ENCODE peak calls at places on chromosomes 1 and 21, in six cellular contexts. One of them, this sample, is unnamed.

GRCh38 chr1:21899972-21900371 is 37.1 kb downstream of the HSPG2 start:
- DNase-seq in foreskin fibroblast: no peak
- DNase-seq in cardiac fibroblast: peak; percentile 61
- DNase-seq in fibroblast of the aortic adventitia: peak; percentile 61
- DNase-seq in upper lobe of right lung: no peak
- DNase-seq in PC-3: no peak
- DNase-seq in this sample: no peak

GRCh38 chr1:149936076-149936991 is at the start of gene MTMR11:
- DNase-seq in foreskin fibroblast: peak; percentile 24
- DNase-seq in upper lobe of right lung: no peak
- DNase-seq in cardiac fibroblast: peak; percentile 48
- DNase-seq in fibroblast of the aortic adventitia: peak; percentile 45
- DNase-seq in PC-3: peak; percentile 69
- DNase-seq in this sample: peak; percentile 51

GRCh38 chr1:220690140-220691038 is at the start of gene C1orf115:
- DNase-seq in PC-3: peak; percentile 95
- DNase-seq in fibroblast of the aortic adventitia: peak; percentile 16
- DNase-seq in upper lobe of right lung: peak; percentile 89
- DNase-seq in foreskin fibroblast: peak; percentile 48
- DNase-seq in cardiac fibroblast: peak; percentile 61
- DNase-seq in this sample: peak; percentile 76

GRCh38 chr1:28115267-28115666 is 26.9 kb upstream of the EYA3 start:
- DNase-seq in cardiac fibroblast: peak; percentile 23
- DNase-seq in PC-3: no peak
- DNase-seq in fibroblast of the aortic adventitia: no peak
- DNase-seq in upper lobe of right lung: no peak
- DNase-seq in foreskin fibroblast: no peak
- DNase-seq in this sample: no peak

GRCh38 chr1:7912743-7913557 is 27.7 kb downstream of the TNFRSF9 start:
- DNase-seq in foreskin fibroblast: no peak
- DNase-seq in fibroblast of the aortic adventitia: no peak
- DNase-seq in cardiac fibroblast: no peak
- DNase-seq in PC-3: no peak
- DNase-seq in upper lobe of right lung: no peak
- DNase-seq in this sample: peak; percentile 57

GRCh38 chr1:23065385-23065784 is 46.1 kb downstream of the KDM1A start:
- DNase-seq in fibroblast of the aortic adventitia: no peak
- DNase-seq in cardiac fibroblast: no peak
- DNase-seq in foreskin fibroblast: no peak
- DNase-seq in PC-3: no peak
- DNase-seq in upper lobe of right lung: no peak
- DNase-seq in this sample: no peak

GRCh38 chr1:17629460-17629859 is 90.0 kb downstream of the ARHGEF10L start:
- DNase-seq in fibroblast of the aortic adventitia: no peak
- DNase-seq in cardiac fibroblast: no peak
- DNase-seq in PC-3: no peak
- DNase-seq in foreskin fibroblast: no peak
- DNase-seq in upper lobe of right lung: no peak
- DNase-seq in this sample: no peak

GRCh38 chr21:16358021-16358420 is 628.2 kb downstream of the USP25 start:
- DNase-seq in cardiac fibroblast: peak; percentile 36
- DNase-seq in fibroblast of the aortic adventitia: no peak
- DNase-seq in PC-3: no peak
- DNase-seq in foreskin fibroblast: no peak
- DNase-seq in upper lobe of right lung: no peak
- DNase-seq in this sample: no peak

DNA sequence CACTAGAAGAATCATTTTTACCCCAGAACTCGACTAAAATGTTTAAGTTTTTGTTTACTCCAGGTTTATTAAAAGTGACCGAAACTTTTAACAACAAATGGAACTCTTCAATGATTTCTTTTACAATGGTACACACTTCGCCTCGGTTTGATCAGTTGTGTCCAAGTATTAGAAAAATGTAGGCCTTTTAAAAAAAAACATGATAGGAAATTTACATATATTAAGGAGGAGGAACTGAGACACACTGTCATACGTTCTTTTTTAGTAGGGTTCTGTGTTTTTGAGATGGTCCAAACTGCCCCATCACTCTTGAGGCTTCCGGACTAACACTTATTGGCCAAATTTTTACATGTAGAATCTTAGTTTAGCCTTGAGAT is 1.3 kb downstream of the PRDM2 start:
- DNase-seq in fibroblast of the aortic adventitia: no peak
- DNase-seq in foreskin fibroblast: no peak
- DNase-seq in cardiac fibroblast: no peak
- DNase-seq in upper lobe of right lung: no peak
- DNase-seq in PC-3: no peak
- DNase-seq in this sample: no peak
- H3K4me3 ChIP-seq in fibroblast of the aortic adventitia: no peak overlapping the region
- H3K4me3 ChIP-seq in foreskin fibroblast: peak overlapping the region; percentile 69
- H3K4me3 ChIP-seq in cardiac fibroblast: peak overlapping the region; percentile 69
- H3K4me3 ChIP-seq in upper lobe of right lung: peak overlapping the region; percentile 81
- H3K4me3 ChIP-seq in PC-3: peak overlapping the region; percentile 88
- H3K4me3 ChIP-seq in this sample: peak overlapping the region; percentile 58

GRCh38 chr1:46440478-46440877 is 46.4 kb downstream of the FAAH start:
- DNase-seq in foreskin fibroblast: no peak
- DNase-seq in cardiac fibroblast: no peak
- DNase-seq in upper lobe of right lung: no peak
- DNase-seq in fibroblast of the aortic adventitia: no peak
- DNase-seq in PC-3: no peak
- DNase-seq in this sample: no peak

GRCh38 chr1:46434358-46434757 is 40.2 kb downstream of the FAAH start:
- DNase-seq in cardiac fibroblast: no peak
- DNase-seq in PC-3: no peak
- DNase-seq in foreskin fibroblast: no peak
- DNase-seq in fibroblast of the aortic adventitia: no peak
- DNase-seq in upper lobe of right lung: no peak
- DNase-seq in this sample: no peak

GRCh38 chr1:46436844-46437243 is 42.7 kb downstream of the FAAH start:
- DNase-seq in foreskin fibroblast: no peak
- DNase-seq in PC-3: no peak
- DNase-seq in fibroblast of the aortic adventitia: no peak
- DNase-seq in upper lobe of right lung: no peak
- DNase-seq in cardiac fibroblast: no peak
- DNase-seq in this sample: no peak

GRCh38 chr1:46442317-46443161 is 47.1 kb upstream of the DMBX1 start:
- DNase-seq in fibroblast of the aortic adventitia: peak; percentile 76
- DNase-seq in foreskin fibroblast: peak; percentile 45
- DNase-seq in PC-3: peak; percentile 82
- DNase-seq in upper lobe of right lung: peak; percentile 88
- DNase-seq in cardiac fibroblast: peak; percentile 83
- DNase-seq in this sample: peak; percentile 88

GRCh38 chr1:46437723-46438122 is 43.6 kb downstream of the FAAH start:
- DNase-seq in upper lobe of right lung: no peak
- DNase-seq in foreskin fibroblast: no peak
- DNase-seq in PC-3: no peak
- DNase-seq in cardiac fibroblast: no peak
- DNase-seq in fibroblast of the aortic adventitia: no peak
- DNase-seq in this sample: no peak
- TF ChIP-seq CTCF in upper lobe of right lung: no peak
- TF ChIP-seq CTCF in foreskin fibroblast: no peak
- TF ChIP-seq CTCF in PC-3: no peak
- TF ChIP-seq CTCF in cardiac fibroblast: no peak
- TF ChIP-seq CTCF in fibroblast of the aortic adventitia: no peak
- TF ChIP-seq CTCF in this sample: no peak

DNA sequence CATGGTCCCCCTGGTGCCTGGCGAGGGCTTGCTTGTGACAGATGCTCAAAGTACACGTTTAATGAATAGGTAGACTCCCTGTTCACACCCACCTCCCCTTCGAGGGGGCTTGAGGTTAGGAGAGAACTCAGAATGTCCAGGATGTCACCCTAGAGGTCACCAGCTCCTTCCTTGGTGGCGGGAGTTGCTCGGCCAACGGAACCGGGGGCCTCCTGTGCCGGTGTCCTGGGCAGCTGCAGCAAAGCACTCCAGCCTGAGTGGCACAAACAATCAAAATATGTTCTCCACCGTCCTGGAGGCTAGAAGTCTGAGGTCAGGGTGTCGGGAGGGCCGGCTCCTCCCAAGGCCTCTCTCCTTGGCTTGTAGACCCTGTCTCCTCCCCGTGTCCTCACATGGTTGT is 71.0 kb downstream of the AJAP1 start:
- DNase-seq in cardiac fibroblast: no peak
- DNase-seq in fibroblast of the aortic adventitia: no peak
- DNase-seq in PC-3: no peak
- DNase-seq in foreskin fibroblast: no peak
- DNase-seq in upper lobe of right lung: no peak
- DNase-seq in this sample: no peak
- H3K4me3 ChIP-seq in cardiac fibroblast: no peak overlapping the region
- H3K4me3 ChIP-seq in fibroblast of the aortic adventitia: no peak overlapping the region
- H3K4me3 ChIP-seq in PC-3: no peak overlapping the region
- H3K4me3 ChIP-seq in foreskin fibroblast: no peak overlapping the region
- H3K4me3 ChIP-seq in upper lobe of right lung: no peak overlapping the region
- H3K4me3 ChIP-seq in this sample: no peak overlapping the region

GRCh38 chr1:89723144-89723543 is 90.2 kb downstream of the LRRC8C start:
- DNase-seq in cardiac fibroblast: no peak
- DNase-seq in upper lobe of right lung: no peak
- DNase-seq in fibroblast of the aortic adventitia: no peak
- DNase-seq in foreskin fibroblast: no peak
- DNase-seq in PC-3: no peak
- DNase-seq in this sample: no peak

GRCh38 chr1:89721351-89721750 is 88.4 kb downstream of the LRRC8C start:
- DNase-seq in foreskin fibroblast: peak; percentile 41
- DNase-seq in PC-3: peak; percentile 69
- DNase-seq in cardiac fibroblast: peak; percentile 67
- DNase-seq in upper lobe of right lung: no peak
- DNase-seq in fibroblast of the aortic adventitia: peak; percentile 62
- DNase-seq in this sample: peak; percentile 70

GRCh38 chr1:89720839-89721238 is 87.9 kb downstream of the LRRC8C start:
- DNase-seq in upper lobe of right lung: no peak
- DNase-seq in foreskin fibroblast: no peak
- DNase-seq in cardiac fibroblast: no peak
- DNase-seq in PC-3: no peak
- DNase-seq in fibroblast of the aortic adventitia: no peak
- DNase-seq in this sample: no peak

GRCh38 chr1:89715677-89716076 is 82.8 kb downstream of the LRRC8C start:
- DNase-seq in foreskin fibroblast: no peak
- DNase-seq in fibroblast of the aortic adventitia: no peak
- DNase-seq in upper lobe of right lung: no peak
- DNase-seq in cardiac fibroblast: no peak
- DNase-seq in PC-3: no peak
- DNase-seq in this sample: no peak

DNA sequence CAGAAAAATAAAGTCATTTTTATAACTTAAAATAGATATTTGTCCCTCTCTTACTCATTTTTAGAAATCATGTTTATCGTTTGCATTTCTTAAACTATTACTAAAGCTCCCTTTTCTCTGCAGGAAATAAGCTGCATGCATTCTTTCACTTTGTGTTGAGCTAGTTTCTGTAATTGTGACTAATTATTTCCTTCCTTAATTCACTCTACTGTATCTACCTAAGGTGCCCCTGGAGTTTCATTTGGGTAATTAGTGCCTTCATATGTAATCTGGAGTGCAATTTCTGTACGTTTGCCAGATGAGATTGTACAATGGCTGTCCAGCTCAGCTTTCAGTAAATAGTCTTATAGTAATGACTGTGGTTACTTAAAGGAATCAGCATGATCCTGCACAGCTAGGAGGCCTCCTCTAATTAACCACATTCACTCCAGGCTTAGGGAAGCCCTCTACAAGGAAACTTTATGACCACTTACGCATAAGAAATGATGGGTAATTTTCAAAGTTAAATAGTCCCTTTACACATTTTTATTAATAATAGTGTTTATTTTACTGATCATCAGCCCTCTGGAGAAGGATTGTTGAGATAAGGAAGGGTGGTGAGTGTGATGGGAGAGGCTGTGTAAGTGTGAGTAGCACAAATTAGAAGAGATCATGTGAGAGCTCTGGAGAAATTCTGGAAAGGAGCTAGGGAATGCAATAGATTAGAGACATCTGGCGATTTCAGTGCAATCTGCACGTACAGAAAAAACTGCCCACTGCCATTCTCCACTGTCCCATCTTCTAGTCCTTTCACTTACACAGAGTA is 86.8 kb downstream of the LRRC8C start:
- DNase-seq in PC-3: no peak
- DNase-seq in cardiac fibroblast: peak; percentile 66
- DNase-seq in upper lobe of right lung: no peak
- DNase-seq in fibroblast of the aortic adventitia: peak; percentile 80
- DNase-seq in foreskin fibroblast: peak; percentile 50
- DNase-seq in this sample: peak; percentile 85
- TF ChIP-seq CTCF in PC-3: no peak
- TF ChIP-seq CTCF in cardiac fibroblast: no peak
- TF ChIP-seq CTCF in upper lobe of right lung: no peak
- TF ChIP-seq CTCF in fibroblast of the aortic adventitia: no peak
- TF ChIP-seq CTCF in foreskin fibroblast: no peak
- TF ChIP-seq CTCF in this sample: peak; percentile 10

DNA sequence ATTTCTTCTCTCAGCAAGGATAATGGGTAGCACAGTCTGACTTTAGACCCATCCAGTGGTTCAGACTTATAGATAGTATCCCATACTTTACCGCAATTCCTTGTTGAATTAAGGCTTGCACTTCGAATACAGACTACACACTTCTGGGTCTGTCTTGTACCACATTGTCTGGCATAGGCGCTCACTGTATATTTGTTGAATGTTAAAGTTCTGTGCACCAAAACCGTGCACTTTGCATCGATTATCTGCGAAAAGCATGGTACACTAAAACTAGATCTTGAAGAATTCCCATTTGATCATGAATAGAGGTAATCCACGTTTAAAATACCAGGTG is 556 bp upstream of the RYR2 start:
- DNase-seq in PC-3: no peak
- DNase-seq in fibroblast of the aortic adventitia: no peak
- DNase-seq in upper lobe of right lung: no peak
- DNase-seq in foreskin fibroblast: no peak
- DNase-seq in cardiac fibroblast: no peak
- DNase-seq in this sample: no peak
- H3K4me3 ChIP-seq in PC-3: no peak overlapping the region
- H3K4me3 ChIP-seq in fibroblast of the aortic adventitia: no peak overlapping the region
- H3K4me3 ChIP-seq in upper lobe of right lung: peak overlapping the region; percentile 54
- H3K4me3 ChIP-seq in foreskin fibroblast: no peak overlapping the region
- H3K4me3 ChIP-seq in cardiac fibroblast: no peak overlapping the region
- H3K4me3 ChIP-seq in this sample: no peak overlapping the region

GRCh38 chr21:35933466-35933865 is 126.9 kb downstream of the SETD4 start:
- DNase-seq in fibroblast of the aortic adventitia: peak; percentile 89
- DNase-seq in PC-3: peak; percentile 86
- DNase-seq in foreskin fibroblast: peak; percentile 96
- DNase-seq in cardiac fibroblast: peak; percentile 83
- DNase-seq in upper lobe of right lung: no peak
- DNase-seq in this sample: peak; percentile 60
- TF ChIP-seq CTCF in fibroblast of the aortic adventitia: peak; percentile 45
- TF ChIP-seq CTCF in PC-3: peak; percentile 64
- TF ChIP-seq CTCF in foreskin fibroblast: peak; percentile 45
- TF ChIP-seq CTCF in cardiac fibroblast: peak; percentile 43
- TF ChIP-seq CTCF in upper lobe of right lung: no peak
- TF ChIP-seq CTCF in this sample: no peak